ENCODE peak calls at places on chromosome 6, in four cellular contexts. One of them, this sample, is unnamed.

GRCh38 chr6:165306955-165307354 is 2.5 kb downstream of the C6orf118 start:
- DNase-seq in tibial artery: no peak
- DNase-seq in small intestine: no peak
- DNase-seq in PC-3: no peak
- DNase-seq in this sample: no peak

GRCh38 chr6:65979120-65979519 is 272.1 kb upstream of the EYS start:
- DNase-seq in small intestine: no peak
- DNase-seq in tibial artery: no peak
- DNase-seq in PC-3: peak; percentile 60
- DNase-seq in this sample: no peak

GRCh38 chr6:34919651-34920050 is 30.6 kb downstream of the ANKS1A start:
- DNase-seq in small intestine: no peak
- DNase-seq in tibial artery: no peak
- DNase-seq in PC-3: peak; percentile 24
- DNase-seq in this sample: no peak

GRCh38 chr6:158464483-158464882 is 95.4 kb upstream of the TMEM181 start:
- DNase-seq in small intestine: no peak
- DNase-seq in tibial artery: no peak
- DNase-seq in PC-3: no peak
- DNase-seq in this sample: no peak

GRCh38 chr6:10582774-10583508 is 61.8 kb downstream of the GCNT2 start:
- DNase-seq in tibial artery: no peak
- DNase-seq in small intestine: no peak
- DNase-seq in PC-3: no peak
- DNase-seq in this sample: peak; percentile 48

GRCh38 chr6:143098054-143098673 is 37.5 kb downstream of the AIG1 start:
- DNase-seq in small intestine: no peak
- DNase-seq in tibial artery: no peak
- DNase-seq in PC-3: no peak
- DNase-seq in this sample: no peak

GRCh38 chr6:170067257-170067656 is 223.6 kb downstream of the DLL1 start:
- DNase-seq in tibial artery: no peak
- DNase-seq in small intestine: no peak
- DNase-seq in PC-3: no peak
- DNase-seq in this sample: no peak

GRCh38 chr6:64012351-64013060 is 376.9 kb downstream of the PHF3 start:
- DNase-seq in small intestine: no peak
- DNase-seq in PC-3: peak; percentile 73
- DNase-seq in tibial artery: no peak
- DNase-seq in this sample: peak; percentile 52

GRCh38 chr6:107621216-107621940 is 131.5 kb downstream of the SOBP start:
- DNase-seq in small intestine: no peak
- DNase-seq in PC-3: no peak
- DNase-seq in tibial artery: no peak
- DNase-seq in this sample: no peak

GRCh38 chr6:18384621-18385020 is 2.5 kb upstream of the RNF144B start:
- DNase-seq in tibial artery: no peak
- DNase-seq in PC-3: no peak
- DNase-seq in small intestine: no peak
- DNase-seq in this sample: no peak

GRCh38 chr6:49551866-49552129 is 1.3 kb downstream of the C6orf141 start:
- DNase-seq in small intestine: no peak
- DNase-seq in PC-3: no peak
- DNase-seq in tibial artery: no peak
- DNase-seq in this sample: no peak

GRCh38 chr6:110409794-110410193 is 5.6 kb downstream of the DDO start:
- DNase-seq in small intestine: no peak
- DNase-seq in tibial artery: no peak
- DNase-seq in PC-3: no peak
- DNase-seq in this sample: no peak

GRCh38 chr6:35984701-35985100 is 39.7 kb downstream of the SLC26A8 start:
- DNase-seq in PC-3: no peak
- DNase-seq in small intestine: no peak
- DNase-seq in tibial artery: no peak
- DNase-seq in this sample: no peak

GRCh38 chr6:3712827-3713226 is 38.7 kb downstream of the PXDC1 start:
- DNase-seq in tibial artery: no peak
- DNase-seq in small intestine: no peak
- DNase-seq in PC-3: no peak
- DNase-seq in this sample: no peak

GRCh38 chr6:126091507-126091906 is 105.2 kb downstream of the TRMT11 start:
- DNase-seq in PC-3: no peak
- DNase-seq in tibial artery: no peak
- DNase-seq in small intestine: no peak
- DNase-seq in this sample: no peak

GRCh38 chr6:8219352-8219943 is 117.1 kb upstream of the EEF1E1 start:
- DNase-seq in small intestine: peak; percentile 49
- DNase-seq in tibial artery: peak; percentile 31
- DNase-seq in PC-3: peak; percentile 69
- DNase-seq in this sample: peak; percentile 53

GRCh38 chr6:21186479-21187055 is 407.0 kb upstream of the SOX4 start:
- DNase-seq in small intestine: no peak
- DNase-seq in PC-3: no peak
- DNase-seq in tibial artery: no peak
- DNase-seq in this sample: no peak

GRCh38 chr6:167789358-167789757 is 37.4 kb upstream of the AFDN start:
- DNase-seq in PC-3: no peak
- DNase-seq in tibial artery: no peak
- DNase-seq in small intestine: no peak
- DNase-seq in this sample: peak; percentile 32

GRCh38 chr6:34273242-34273805 is 24.5 kb upstream of the SMIM29 start:
- DNase-seq in tibial artery: peak; percentile 50
- DNase-seq in small intestine: no peak
- DNase-seq in PC-3: no peak
- DNase-seq in this sample: no peak

GRCh38 chr6:130046711-130047439 is 28.5 kb downstream of the L3MBTL3 start:
- DNase-seq in PC-3: no peak
- DNase-seq in small intestine: peak; percentile 42
- DNase-seq in tibial artery: no peak
- DNase-seq in this sample: no peak

GRCh38 chr6:56524891-56525703 is 117.6 kb downstream of the DST start:
- DNase-seq in PC-3: peak; percentile 84
- DNase-seq in small intestine: no peak
- DNase-seq in tibial artery: no peak
- DNase-seq in this sample: no peak

DNA sequence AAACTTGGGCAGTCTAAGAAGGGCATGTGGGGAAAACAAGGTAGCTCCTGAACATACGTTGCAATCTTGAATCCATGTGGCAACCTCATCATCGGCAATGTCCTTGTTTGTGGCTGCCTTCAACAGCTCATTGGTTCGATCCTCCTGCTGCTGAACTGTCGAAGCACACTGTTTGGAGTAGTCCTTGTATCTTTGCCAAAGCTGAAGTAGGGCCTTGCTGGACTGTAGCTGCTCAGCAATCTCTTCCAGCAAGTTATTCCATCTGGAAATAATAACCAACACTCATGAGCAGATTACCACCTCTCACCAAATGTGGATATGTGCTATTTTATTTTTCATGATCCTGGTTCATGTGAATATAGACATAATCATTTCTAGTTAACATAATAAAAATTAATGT is 413.3 kb downstream of the ESR1 start:
- DNase-seq in small intestine: no peak
- DNase-seq in PC-3: no peak
- DNase-seq in tibial artery: no peak
- DNase-seq in this sample: no peak
- H3K36me3 ChIP-seq in small intestine: peaks cover 11% of the 10 kb centered on the region
- H3K36me3 ChIP-seq in PC-3: peaks cover 19% of the 10 kb centered on the region
- H3K36me3 ChIP-seq in tibial artery: peaks cover 89% of the 10 kb centered on the region
- H3K36me3 ChIP-seq in this sample: peaks cover 3% of the 10 kb centered on the region

GRCh38 chr6:81950877-81951276 is 198.4 kb upstream of the TENT5A start:
- DNase-seq in tibial artery: no peak
- DNase-seq in small intestine: no peak
- DNase-seq in PC-3: peak; percentile 78
- DNase-seq in this sample: no peak
- H3K27ac ChIP-seq in tibial artery: no peak overlapping the region
- H3K27ac ChIP-seq in small intestine: no peak overlapping the region
- H3K27ac ChIP-seq in PC-3: peak overlapping the region; percentile 93
- H3K27ac ChIP-seq in this sample: no peak overlapping the region

GRCh38 chr6:155290491-155290890 is 23.8 kb downstream of the TFB1M start:
- DNase-seq in small intestine: no peak
- DNase-seq in tibial artery: no peak
- DNase-seq in PC-3: no peak
- DNase-seq in this sample: no peak

GRCh38 chr6:155292711-155293110 is 21.6 kb downstream of the TFB1M start:
- DNase-seq in PC-3: peak; percentile 12
- DNase-seq in small intestine: no peak
- DNase-seq in tibial artery: no peak
- DNase-seq in this sample: no peak

GRCh38 chr6:155284775-155285174 is 21.0 kb downstream of the CLDN20 start:
- DNase-seq in tibial artery: no peak
- DNase-seq in PC-3: no peak
- DNase-seq in small intestine: no peak
- DNase-seq in this sample: no peak

GRCh38 chr6:155291291-155291690 is 23.0 kb downstream of the TFB1M start:
- DNase-seq in PC-3: no peak
- DNase-seq in tibial artery: no peak
- DNase-seq in small intestine: no peak
- DNase-seq in this sample: no peak

GRCh38 chr6:155287762-155288161 is 23.9 kb downstream of the CLDN20 start:
- DNase-seq in tibial artery: no peak
- DNase-seq in small intestine: no peak
- DNase-seq in PC-3: no peak
- DNase-seq in this sample: no peak
- H3K36me3 ChIP-seq in tibial artery: peaks cover 47% of the 10 kb centered on the region
- H3K36me3 ChIP-seq in small intestine: peaks cover 9% of the 10 kb centered on the region
- H3K36me3 ChIP-seq in PC-3: peaks cover 17% of the 10 kb centered on the region
- H3K36me3 ChIP-seq in this sample: peaks cover 34% of the 10 kb centered on the region

DNA sequence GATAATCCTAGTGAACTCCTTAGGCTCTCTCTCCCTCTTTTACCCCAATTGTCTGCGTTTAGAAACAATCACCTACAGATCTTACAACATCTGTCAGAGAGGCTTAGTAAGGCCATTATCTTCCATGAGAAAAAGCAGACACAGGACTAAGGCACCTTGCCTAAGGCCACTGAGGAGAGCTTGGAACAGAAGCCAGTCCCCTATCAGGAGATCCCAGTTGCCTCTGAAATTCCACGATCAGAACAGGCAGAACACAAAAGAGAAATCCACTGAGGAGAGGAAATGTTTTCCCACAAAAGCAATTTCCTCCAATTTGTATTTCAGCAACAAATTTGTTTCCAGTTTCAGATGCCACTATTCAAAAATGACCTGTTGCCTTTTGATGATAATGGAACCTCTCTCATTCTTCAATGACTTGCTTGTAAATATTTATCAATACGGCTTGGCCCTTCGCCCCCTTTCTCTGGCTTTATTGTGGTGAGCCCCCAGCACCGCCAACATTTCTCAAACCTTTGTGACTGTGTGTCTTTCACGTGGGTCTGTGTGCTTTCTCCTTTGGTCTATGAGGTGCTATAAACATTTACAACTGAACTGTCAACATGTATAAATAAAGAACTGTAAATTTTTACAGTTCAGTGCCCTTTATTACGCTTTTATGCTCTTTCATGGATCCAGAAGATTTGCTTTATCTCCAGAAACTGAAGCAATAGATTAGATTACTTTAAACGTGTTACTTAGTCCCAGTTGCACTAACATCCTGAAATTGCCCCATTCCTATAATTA is 187.8 kb upstream of the PHACTR1 start:
- DNase-seq in PC-3: no peak
- DNase-seq in small intestine: peak; percentile 49
- DNase-seq in tibial artery: no peak
- DNase-seq in this sample: no peak
- H3K27ac ChIP-seq in PC-3: no peak overlapping the region
- H3K27ac ChIP-seq in small intestine: peak overlapping the region; percentile 32
- H3K27ac ChIP-seq in tibial artery: no peak overlapping the region
- H3K27ac ChIP-seq in this sample: no peak overlapping the region

DNA sequence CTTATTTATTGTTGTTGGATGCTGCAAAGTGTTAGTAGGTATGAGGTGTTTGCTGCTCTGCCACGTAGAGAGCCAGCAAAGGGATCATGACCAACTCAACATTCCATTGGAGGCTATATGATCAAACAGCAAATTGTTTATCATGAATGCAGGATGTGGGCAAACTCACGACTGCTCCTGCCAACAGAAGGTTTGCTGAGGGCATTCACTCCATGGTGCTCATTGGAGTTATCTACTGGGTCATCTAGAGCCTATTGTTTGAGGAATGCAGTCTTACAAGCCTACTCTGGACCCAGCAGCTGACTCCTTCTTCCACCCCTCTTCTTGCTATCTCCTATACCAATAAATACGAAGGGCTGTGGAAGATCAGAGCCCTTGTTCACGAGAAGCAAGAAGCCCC is 12.1 kb downstream of the MICB start:
- DNase-seq in PC-3: peak; percentile 51
- DNase-seq in tibial artery: no peak
- DNase-seq in small intestine: no peak
- DNase-seq in this sample: no peak
- H3K36me3 ChIP-seq in PC-3: peaks cover 48% of the 10 kb centered on the region
- H3K36me3 ChIP-seq in tibial artery: peaks cover 13% of the 10 kb centered on the region
- H3K36me3 ChIP-seq in small intestine: no peaks in the 10 kb centered on the region
- H3K36me3 ChIP-seq in this sample: peaks cover 22% of the 10 kb centered on the region